ENCODE peak calls at places on chromosome 18, in ten cellular contexts. C, X, B, D, O, R, P, F, Z and G are unnamed samples. For H3K36me3, the result is how much of the 10 kb centered on the place peaks cover.

GRCh38 chr18:32284284-32284683 is 94.4 kb downstream of the MEP1B start:
- DNase-seq in B (no peak), F (no peak), X (no peak), Z (no peak), R (peak), C (no peak), D (no peak), O (no peak), P (no peak), G (no peak)

GRCh38 chr18:41128126-41128525 is 826.9 kb upstream of the PIK3C3 start:
- DNase-seq in D (no peak), F (no peak), B (no peak), X (no peak), R (no peak), Z (no peak), C (no peak), P (no peak), O (no peak), G (no peak)

GRCh38 chr18:37661478-37661877 is 95.9 kb upstream of the CELF4 start:
- DNase-seq in B (no peak), D (no peak), F (no peak), R (no peak), O (no peak), Z (no peak), X (no peak), C (no peak), P (no peak), G (no peak)

GRCh38 chr18:23752796-23753195 is 63.5 kb downstream of the LAMA3 start:
- DNase-seq in F (no peak), O (no peak), R (no peak), X (no peak), P (no peak), Z (no peak), C (no peak), D (no peak), B (no peak), G (no peak)

GRCh38 chr18:56383349-56383748 is 255.0 kb downstream of the TXNL1 start:
- DNase-seq in O (no peak), C (no peak), R (no peak), F (no peak), D (no peak), P (no peak), X (no peak), B (no peak), Z (no peak), G (no peak)

GRCh38 chr18:32998921-32999320 is 226.1 kb upstream of the KLHL14 start:
- DNase-seq in F (no peak), O (no peak), C (no peak), R (no peak), B (no peak), X (no peak), Z (no peak), D (no peak), P (no peak), G (no peak)

GRCh38 chr18:39453882-39454281 is 1888.3 kb upstream of the CELF4 start:
- DNase-seq in P (no peak), X (no peak), C (peak), B (no peak), D (no peak), F (no peak), R (no peak), Z (no peak), O (no peak), G (peak)

GRCh38 chr18:75858754-75859153 is 431.3 kb upstream of the SMIM21 start:
- DNase-seq in P (no peak), D (no peak), O (no peak), X (no peak), C (no peak), B (peak), Z (no peak), F (no peak), R (no peak), G (no peak)

GRCh38 chr18:37306420-37306819 is 259.2 kb downstream of the CELF4 start:
- DNase-seq in R (no peak), C (no peak), Z (no peak), B (no peak), P (no peak), O (no peak), X (no peak), F (no peak), D (no peak), G (no peak)

GRCh38 chr18:54020346-54020745 is 204.1 kb downstream of the MBD2 start:
- DNase-seq in D (no peak), R (no peak), F (no peak), P (no peak), X (no peak), O (no peak), B (no peak), C (no peak), Z (no peak), G (no peak)

GRCh38 chr18:77528877-77529276 is 279.2 kb downstream of the GALR1 start:
- DNase-seq in P (no peak), R (no peak), Z (no peak), O (no peak), X (no peak), F (no peak), D (no peak), C (no peak), B (no peak), G (no peak)

GRCh38 chr18:23136326-23137092 is 1.2 kb downstream of the CABLES1 start:
- DNase-seq in P (peak), O (peak), D (peak), F (peak), Z (no peak), X (peak), R (peak), B (peak), C (no peak), G (no peak)

GRCh38 chr18:41938445-41938844 is 16.6 kb upstream of the PIK3C3 start:
- DNase-seq in O (no peak), F (no peak), D (no peak), R (peak), C (no peak), X (no peak), B (no peak), P (no peak), Z (no peak), G (no peak)

GRCh38 chr18:43515481-43515880 is 238.2 kb upstream of the SYT4 start:
- DNase-seq in P (no peak), B (no peak), D (no peak), Z (no peak), X (no peak), F (no peak), C (no peak), O (no peak), R (no peak), G (no peak)

GRCh38 chr18:658947-659533 is 1.6 kb downstream of the TYMS start:
- DNase-seq in P (no peak), C (no peak), X (no peak), R (no peak), D (no peak), F (no peak), Z (no peak), O (no peak), B (no peak), G (no peak)

GRCh38 chr18:40046596-40046995 is 1908.4 kb upstream of the PIK3C3 start:
- DNase-seq in P (no peak), X (no peak), O (no peak), D (no peak), Z (no peak), F (no peak), R (no peak), B (no peak), C (no peak), G (no peak)

GRCh38 chr18:623760-624620 is 27.2 kb downstream of the CLUL1 start:
- DNase-seq in P (peak), B (peak), F (no peak), Z (no peak), R (peak), C (peak), X (peak), D (peak), O (peak), G (peak)

GRCh38 chr18:36672437-36673344 is 156.1 kb downstream of the TPGS2 start:
- DNase-seq in F (no peak), P (no peak), B (no peak), Z (no peak), C (no peak), D (no peak), R (peak), O (no peak), X (no peak), G (no peak)

GRCh38 chr18:50866765-50867164 is 12.2 kb upstream of the ME2 start:
- DNase-seq in F (no peak), O (no peak), Z (no peak), B (no peak), D (no peak), C (no peak), R (peak), X (no peak), P (no peak), G (no peak)

GRCh38 chr18:9720327-9720726 is 12.2 kb downstream of the RAB31 start:
- DNase-seq in D (no peak), O (no peak), R (no peak), P (no peak), B (peak), Z (no peak), X (no peak), F (no peak), C (no peak), G (no peak)

GRCh38 chr18:77876319-77876865 is 626.7 kb downstream of the GALR1 start:
- DNase-seq in O (no peak), C (no peak), D (no peak), B (no peak), X (no peak), R (no peak), P (no peak), F (no peak), Z (no peak), G (no peak)

GRCh38 chr18:73749304-73749703 is 398.3 kb downstream of the FBXO15 start:
- DNase-seq in P (no peak), Z (no peak), X (no peak), F (no peak), C (no peak), B (no peak), D (no peak), R (no peak), O (no peak), G (no peak)

GRCh38 chr18:50099725-50100414 is 95.1 kb downstream of the MYO5B start:
- DNase-seq in O (no peak), C (no peak), Z (peak), F (no peak), X (no peak), D (no peak), P (no peak), B (no peak), R (peak), G (no peak)

GRCh38 chr18:46820863-46821262 is 64.0 kb upstream of the ST8SIA5 start:
- DNase-seq in B (no peak), D (no peak), R (no peak), P (no peak), Z (no peak), C (no peak), X (no peak), O (no peak), F (no peak), G (no peak)

GRCh38 chr18:46917108-46917807 is at the start of the genes KATNAL2 and PIAS2:
- DNase-seq in P (peak), D (peak), O (peak), B (peak), Z (no peak), R (peak), C (peak), X (peak), F (peak), G (peak)

GRCh38 chr18:36772339-36772738 is 56.5 kb downstream of the TPGS2 start:
- DNase-seq in D (no peak), F (no peak), B (no peak), P (no peak), R (no peak), X (no peak), Z (no peak), O (no peak), C (no peak), G (no peak)

GRCh38 chr18:4639628-4640310 is 184.7 kb upstream of the DLGAP1 start:
- DNase-seq in P (no peak), R (no peak), F (no peak), B (no peak), X (no peak), Z (peak), D (no peak), C (no peak), O (no peak), G (no peak)

GRCh38 chr18:75827781-75828274 is 400.3 kb upstream of the SMIM21 start:
- DNase-seq in R (no peak), Z (no peak), D (no peak), O (no peak), C (no peak), P (no peak), F (no peak), B (peak), X (no peak), G (no peak)

GRCh38 chr18:41395695-41396094 is 559.3 kb upstream of the PIK3C3 start:
- DNase-seq in Z (no peak), C (no peak), F (no peak), R (peak), O (no peak), X (no peak), D (no peak), P (no peak), B (no peak), G (no peak)

GRCh38 chr18:55185391-55185790 is 226.1 kb upstream of the CCDC68 start:
- DNase-seq in F (no peak), D (no peak), P (no peak), B (no peak), R (peak), C (no peak), X (no peak), Z (no peak), O (no peak), G (no peak)

GRCh38 chr18:46073474-46074331 is 1.6 kb upstream of the PSTPIP2 start:
- DNase-seq in B (peak), D (peak), C (peak), Z (no peak), R (peak), O (peak), P (no peak), X (no peak), F (peak), G (peak)

GRCh38 chr18:72910045-72910444 is 42.3 kb upstream of the NETO1 start:
- DNase-seq in C (no peak), B (no peak), O (no peak), R (peak), F (no peak), X (no peak), D (no peak), Z (no peak), P (no peak), G (no peak)

GRCh38 chr18:51193621-51194287 is 3.7 kb downstream of the MEX3C start:
- DNase-seq in C (no peak), O (no peak), X (no peak), D (no peak), B (no peak), F (no peak), P (no peak), Z (no peak), R (peak), G (no peak)

GRCh38 chr18:61432590-61432989 is 99.4 kb downstream of the CDH20 start:
- DNase-seq in Z (no peak), C (no peak), O (no peak), X (no peak), F (no peak), B (no peak), P (no peak), R (no peak), D (no peak), G (no peak)

GRCh38 chr18:55857409-55857808 is 269.4 kb upstream of the TCF4 start:
- DNase-seq in P (no peak), F (no peak), R (no peak), C (no peak), O (no peak), B (no peak), Z (no peak), X (no peak), D (no peak), G (no peak)

GRCh38 chr18:70190529-70190928 is 15.0 kb downstream of the RTTN start:
- DNase-seq in D (no peak), O (no peak), X (no peak), Z (no peak), P (no peak), C (no peak), R (peak), F (no peak), B (no peak), G (no peak)

GRCh38 chr18:70183441-70183840 is 22.0 kb downstream of the RTTN start:
- DNase-seq in P (no peak), F (no peak), R (no peak), O (no peak), D (no peak), C (no peak), X (no peak), B (no peak), Z (no peak), G (no peak)

GRCh38 chr18:70182548-70182947 is 22.9 kb downstream of the RTTN start:
- DNase-seq in C (no peak), O (no peak), Z (no peak), F (no peak), B (no peak), D (no peak), P (no peak), R (no peak), X (no peak), G (no peak)

GRCh38 chr18:70188113-70188512 is 17.4 kb downstream of the RTTN start:
- DNase-seq in X (no peak), O (no peak), P (no peak), C (no peak), F (no peak), B (no peak), R (no peak), D (no peak), Z (no peak), G (no peak)
- H3K36me3 ChIP-seq in X (under half), O (half or more), P (under half), C (half or more), F (half or more), B (under half), R (under half), D (under half), Z (under half), G (under half)

GRCh38 chr18:69980982-69981804 is 33.5 kb upstream of the CD226 start:
- DNase-seq in R (no peak), P (no peak), D (no peak), C (no peak), X (no peak), B (no peak), F (no peak), Z (no peak), O (no peak), G (no peak)
- H3K36me3 ChIP-seq in R (under half), P (under half), D (under half), C (under half), X (under half), B (under half), F (under half), Z (under half), O (under half), G (under half)

DNA sequence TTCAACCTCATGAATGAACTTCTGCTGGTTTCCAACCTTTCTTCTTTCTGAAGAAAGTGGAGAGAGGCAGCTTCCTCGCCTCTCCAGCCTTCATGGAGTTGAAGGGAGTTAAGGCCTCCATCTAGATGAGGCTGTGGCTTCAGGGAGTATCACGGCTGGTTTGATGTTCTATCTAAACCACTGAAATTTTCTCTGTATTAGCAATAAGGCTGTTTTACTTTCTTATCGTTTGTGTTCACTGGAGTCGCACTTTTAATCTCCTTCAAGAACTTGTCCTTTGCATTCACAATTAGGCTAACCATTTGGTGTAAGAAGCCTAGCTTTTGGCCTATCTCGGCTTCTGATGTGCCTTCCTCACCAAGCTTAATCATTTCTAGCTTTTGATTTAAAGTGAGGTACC is 19.9 kb upstream of the CTDP1 start:
- DNase-seq in Z (no peak), X (no peak), F (no peak), O (no peak), D (no peak), B (no peak), R (no peak), P (no peak), C (no peak), G (no peak)
- H3K36me3 ChIP-seq in Z (under half), X (under half), F (under half), O (under half), D (under half), B (under half), R (under half), P (under half), C (under half), G (under half)

DNA sequence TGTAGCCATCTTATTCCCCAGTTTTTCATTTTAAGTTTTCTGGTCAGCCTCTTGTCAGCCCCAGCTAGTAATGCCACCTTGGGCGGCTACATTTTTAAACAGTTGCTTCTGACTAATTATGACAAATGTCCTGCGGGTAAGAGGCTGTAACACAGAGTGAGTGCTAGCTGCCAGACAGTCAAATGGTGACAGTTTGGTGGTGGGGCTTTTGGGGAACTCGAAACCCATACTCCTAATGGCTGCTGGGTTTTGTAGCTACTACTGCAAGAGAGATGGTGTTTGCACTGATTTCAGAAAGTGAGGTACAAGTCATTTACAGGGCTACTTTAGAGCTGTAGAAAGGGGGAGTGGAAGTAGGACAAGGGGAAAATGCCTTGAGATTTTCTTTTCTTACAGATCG is 48.2 kb downstream of the ZCCHC2 start:
- DNase-seq in C (no peak), P (no peak), R (no peak), O (no peak), Z (no peak), B (no peak), X (no peak), D (no peak), F (no peak), G (no peak)
- H3K36me3 ChIP-seq in C (half or more), P (under half), R (under half), O (half or more), Z (under half), B (under half), X (under half), D (under half), F (half or more), G (under half)

GRCh38 chr18:2794159-2794558 is 52.6 kb upstream of the EMILIN2 start:
- DNase-seq in C (no peak), P (no peak), X (no peak), F (no peak), Z (no peak), B (no peak), O (no peak), R (peak), D (no peak), G (no peak)

GRCh38 chr18:2797951-2798350 is 48.9 kb upstream of the EMILIN2 start:
- DNase-seq in C (no peak), D (no peak), F (no peak), X (no peak), B (no peak), Z (peak), P (no peak), R (no peak), O (no peak), G (no peak)

GRCh38 chr18:2799369-2799768 is 47.4 kb upstream of the EMILIN2 start:
- DNase-seq in Z (no peak), R (no peak), B (no peak), P (no peak), O (no peak), D (no peak), C (no peak), X (no peak), F (no peak), G (no peak)
- H3K36me3 ChIP-seq in Z (under half), R (under half), B (under half), P (under half), O (half or more), D (half or more), C (half or more), X (under half), F (half or more), G (under half)

DNA sequence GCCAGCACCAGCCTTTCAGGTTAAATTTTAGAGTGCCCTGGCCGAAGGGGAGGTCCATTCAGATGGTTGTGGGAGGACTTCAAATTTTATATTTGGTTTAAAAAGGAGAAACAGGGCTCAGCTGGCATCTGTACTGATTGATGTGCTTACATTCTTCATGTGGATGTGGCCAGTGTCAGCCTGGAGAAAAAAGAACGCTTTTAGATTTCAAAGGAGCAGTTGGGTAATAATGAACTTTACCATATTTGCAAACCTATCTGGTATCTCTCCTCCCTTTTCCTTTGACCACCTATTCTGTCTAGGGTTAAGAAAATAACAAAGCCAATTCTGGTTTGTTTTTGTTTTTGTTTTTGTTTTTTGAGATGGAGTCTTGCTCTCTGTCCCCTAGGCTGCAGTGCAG is 21.3 kb downstream of the RAB12 start:
- DNase-seq in O (no peak), X (no peak), B (no peak), F (no peak), C (no peak), P (no peak), R (no peak), D (no peak), Z (no peak), G (no peak)
- H3K36me3 ChIP-seq in O (half or more), X (under half), B (under half), F (half or more), C (half or more), P (under half), R (under half), D (half or more), Z (under half), G (under half)

DNA sequence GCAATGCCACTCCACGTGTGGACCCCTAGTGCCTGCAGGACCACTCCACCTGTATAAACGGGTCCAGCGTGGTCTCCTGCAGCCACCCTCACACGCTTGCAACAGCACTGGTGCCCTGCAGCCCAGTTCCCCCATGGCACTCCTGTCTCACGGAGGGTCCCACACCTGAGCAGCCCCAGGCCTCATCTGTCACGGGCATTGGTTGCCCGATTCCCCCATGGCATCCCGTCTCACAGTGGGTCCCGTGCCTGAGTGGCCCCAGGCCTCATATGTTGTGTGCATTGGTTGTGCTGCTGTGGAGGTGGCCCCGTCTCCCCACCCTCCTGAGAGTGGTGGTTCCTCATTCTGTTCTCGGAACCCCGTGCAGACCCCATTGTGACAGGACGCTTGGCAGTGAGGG is 43.4 kb downstream of the CTDP1 start:
- DNase-seq in Z (no peak), B (no peak), P (no peak), D (no peak), O (no peak), X (no peak), C (no peak), F (no peak), R (no peak), G (no peak)
- H3K36me3 ChIP-seq in Z (under half), B (under half), P (under half), D (under half), O (half or more), X (under half), C (half or more), F (half or more), R (under half), G (under half)

GRCh38 chr18:63412949-63413348 is 9.3 kb downstream of the VPS4B start:
- DNase-seq in C (no peak), O (no peak), P (no peak), F (no peak), R (peak), D (no peak), X (no peak), B (no peak), Z (no peak), G (no peak)
- H3K36me3 ChIP-seq in C (half or more), O (half or more), P (under half), F (half or more), R (under half), D (half or more), X (under half), B (under half), Z (under half), G (under half)